ENCODE peak calls at places on chromosomes 2 and 18, in four cellular contexts. One of them, this sample, is unnamed.

GRCh38 chr2:43332653-43333052 is 106.2 kb upstream of the ZFP36L2 start:
- DNase-seq in PC-3: no peak
- DNase-seq in IMR-90: no peak
- DNase-seq in fibroblast of lung: no peak
- DNase-seq in this sample: no peak

GRCh38 chr2:223860809-223861738 is 23.7 kb upstream of the AP1S3 start:
- DNase-seq in PC-3: peak
- DNase-seq in IMR-90: peak
- DNase-seq in fibroblast of lung: peak
- DNase-seq in this sample: peak

GRCh38 chr2:41061371-41061770 is 609.5 kb upstream of the SLC8A1 start:
- DNase-seq in PC-3: no peak
- DNase-seq in IMR-90: peak
- DNase-seq in fibroblast of lung: peak
- DNase-seq in this sample: peak

GRCh38 chr2:229363126-229363814 is 92.2 kb upstream of the PID1 start:
- DNase-seq in PC-3: peak
- DNase-seq in IMR-90: no peak
- DNase-seq in fibroblast of lung: no peak
- DNase-seq in this sample: peak

GRCh38 chr2:3130889-3131635 is 246.6 kb downstream of the EIPR1 start:
- DNase-seq in PC-3: no peak
- DNase-seq in IMR-90: no peak
- DNase-seq in fibroblast of lung: no peak
- DNase-seq in this sample: no peak

GRCh38 chr2:235587202-235587601 is 93.4 kb downstream of the AGAP1 start:
- DNase-seq in PC-3: no peak
- DNase-seq in IMR-90: no peak
- DNase-seq in fibroblast of lung: no peak
- DNase-seq in this sample: no peak

GRCh38 chr18:2932247-2933181 is 80.4 kb downstream of the LPIN2 start:
- DNase-seq in PC-3: peak
- DNase-seq in IMR-90: peak
- DNase-seq in fibroblast of lung: peak
- DNase-seq in this sample: peak

GRCh38 chr2:73933194-73933593 is 6.5 kb downstream of the DGUOK start:
- DNase-seq in PC-3: no peak
- DNase-seq in IMR-90: peak
- DNase-seq in fibroblast of lung: no peak
- DNase-seq in this sample: no peak

GRCh38 chr2:113172721-113173562 is 829 bp upstream of the PSD4 start:
- DNase-seq in PC-3: no peak
- DNase-seq in IMR-90: no peak
- DNase-seq in fibroblast of lung: no peak
- DNase-seq in this sample: no peak

GRCh38 chr2:129469389-129469788 is 510.1 kb upstream of the RAB6C start:
- DNase-seq in PC-3: peak
- DNase-seq in IMR-90: no peak
- DNase-seq in fibroblast of lung: no peak
- DNase-seq in this sample: no peak

GRCh38 chr2:105779394-105779793 is 34.7 kb downstream of the NCK2 start:
- DNase-seq in PC-3: no peak
- DNase-seq in IMR-90: no peak
- DNase-seq in fibroblast of lung: no peak
- DNase-seq in this sample: no peak

GRCh38 chr2:139790807-139791206 is 1010.6 kb upstream of the NXPH2 start:
- DNase-seq in PC-3: peak
- DNase-seq in IMR-90: no peak
- DNase-seq in fibroblast of lung: peak
- DNase-seq in this sample: peak

GRCh38 chr2:51813245-51813644 is 781.3 kb upstream of the NRXN1 start:
- DNase-seq in PC-3: peak
- DNase-seq in IMR-90: peak
- DNase-seq in fibroblast of lung: peak
- DNase-seq in this sample: peak

GRCh38 chr2:43018179-43019024 is 208.0 kb downstream of the ZFP36L2 start:
- DNase-seq in PC-3: no peak
- DNase-seq in IMR-90: peak
- DNase-seq in fibroblast of lung: peak
- DNase-seq in this sample: peak

GRCh38 chr2:164913640-164914346 is 41.5 kb downstream of the SLC38A11 start:
- DNase-seq in PC-3: peak
- DNase-seq in IMR-90: peak
- DNase-seq in fibroblast of lung: peak
- DNase-seq in this sample: peak

GRCh38 chr18:78932281-78932680 is 47.3 kb upstream of the SALL3 start:
- DNase-seq in PC-3: no peak
- DNase-seq in IMR-90: no peak
- DNase-seq in fibroblast of lung: no peak
- DNase-seq in this sample: no peak

GRCh38 chr2:236176417-236176816 is 8.2 kb upstream of the GBX2 start:
- DNase-seq in PC-3: peak
- DNase-seq in IMR-90: peak
- DNase-seq in fibroblast of lung: peak
- DNase-seq in this sample: no peak

GRCh38 chr2:237614151-237614720 is 13.2 kb upstream of the LRRFIP1 start:
- DNase-seq in PC-3: no peak
- DNase-seq in IMR-90: peak
- DNase-seq in fibroblast of lung: no peak
- DNase-seq in this sample: peak

GRCh38 chr2:121722479-121722878 is 14.2 kb downstream of the NIFK start:
- DNase-seq in PC-3: peak
- DNase-seq in IMR-90: peak
- DNase-seq in fibroblast of lung: peak
- DNase-seq in this sample: peak

GRCh38 chr2:111238336-111238735 is 117.6 kb downstream of the BCL2L11 start:
- DNase-seq in PC-3: no peak
- DNase-seq in IMR-90: no peak
- DNase-seq in fibroblast of lung: no peak
- DNase-seq in this sample: peak

GRCh38 chr2:85383850-85384249 is 26.3 kb downstream of the CAPG start:
- DNase-seq in PC-3: no peak
- DNase-seq in IMR-90: no peak
- DNase-seq in fibroblast of lung: no peak
- DNase-seq in this sample: no peak

GRCh38 chr18:34738173-34738894 is 28.2 kb downstream of the DTNA start:
- DNase-seq in PC-3: peak
- DNase-seq in IMR-90: no peak
- DNase-seq in fibroblast of lung: peak
- DNase-seq in this sample: peak

GRCh38 chr2:173086518-173087213 is 11.0 kb downstream of the MAP3K20 start:
- DNase-seq in PC-3: peak
- DNase-seq in IMR-90: peak
- DNase-seq in fibroblast of lung: peak
- DNase-seq in this sample: no peak

GRCh38 chr18:47248610-47249343 is 2.7 kb downstream of the SKOR2 start:
- DNase-seq in PC-3: no peak
- DNase-seq in IMR-90: no peak
- DNase-seq in fibroblast of lung: no peak
- DNase-seq in this sample: no peak

GRCh38 chr2:72350852-72351251 is 203.2 kb upstream of the CYP26B1 start:
- DNase-seq in PC-3: peak
- DNase-seq in IMR-90: no peak
- DNase-seq in fibroblast of lung: no peak
- DNase-seq in this sample: no peak

GRCh38 chr2:68837861-68838341 is 33.3 kb downstream of the BMP10 start:
- DNase-seq in PC-3: no peak
- DNase-seq in IMR-90: peak
- DNase-seq in fibroblast of lung: peak
- DNase-seq in this sample: peak

GRCh38 chr2:133326651-133327397 is 241.4 kb downstream of the NCKAP5 start:
- DNase-seq in PC-3: peak
- DNase-seq in IMR-90: peak
- DNase-seq in fibroblast of lung: peak
- DNase-seq in this sample: peak

GRCh38 chr18:48172226-48173006 is 236.8 kb downstream of the ZBTB7C start:
- DNase-seq in PC-3: no peak
- DNase-seq in IMR-90: no peak
- DNase-seq in fibroblast of lung: no peak
- DNase-seq in this sample: no peak

GRCh38 chr2:238667008-238667407 is 180.9 kb upstream of the TWIST2 start:
- DNase-seq in PC-3: no peak
- DNase-seq in IMR-90: no peak
- DNase-seq in fibroblast of lung: no peak
- DNase-seq in this sample: no peak

GRCh38 chr2:118565301-118565700 is 282.1 kb downstream of the EN1 start:
- DNase-seq in PC-3: no peak
- DNase-seq in IMR-90: no peak
- DNase-seq in fibroblast of lung: no peak
- DNase-seq in this sample: no peak

GRCh38 chr2:28495551-28496284 is at the start of gene PLB1:
- DNase-seq in PC-3: no peak
- DNase-seq in IMR-90: no peak
- DNase-seq in fibroblast of lung: no peak
- DNase-seq in this sample: no peak

GRCh38 chr2:218074031-218074430 is 5.0 kb downstream of the RUFY4 start:
- DNase-seq in PC-3: peak
- DNase-seq in IMR-90: peak
- DNase-seq in fibroblast of lung: no peak
- DNase-seq in this sample: no peak

GRCh38 chr2:177998006-177998405 is 74.6 kb downstream of the PDE11A start:
- DNase-seq in PC-3: no peak
- DNase-seq in IMR-90: peak
- DNase-seq in fibroblast of lung: no peak
- DNase-seq in this sample: peak

GRCh38 chr2:238955648-238956531 is 108.0 kb downstream of the TWIST2 start:
- DNase-seq in PC-3: peak
- DNase-seq in IMR-90: peak
- DNase-seq in fibroblast of lung: no peak
- DNase-seq in this sample: peak

GRCh38 chr2:145284551-145284950 is 764.6 kb upstream of the ZEB2 start:
- DNase-seq in PC-3: peak
- DNase-seq in IMR-90: no peak
- DNase-seq in fibroblast of lung: no peak
- DNase-seq in this sample: no peak

GRCh38 chr2:73984203-73984921 is at the start of gene TET3:
- DNase-seq in PC-3: peak
- DNase-seq in IMR-90: no peak
- DNase-seq in fibroblast of lung: no peak
- DNase-seq in this sample: no peak

GRCh38 chr2:26723475-26723874 is 31.0 kb downstream of the KCNK3 start:
- DNase-seq in PC-3: no peak
- DNase-seq in IMR-90: no peak
- DNase-seq in fibroblast of lung: no peak
- DNase-seq in this sample: no peak

GRCh38 chr2:63064197-63064596 is 13.6 kb downstream of the OTX1 start:
- DNase-seq in PC-3: peak
- DNase-seq in IMR-90: no peak
- DNase-seq in fibroblast of lung: no peak
- DNase-seq in this sample: no peak

GRCh38 chr18:2134364-2134763 is 436.9 kb downstream of the METTL4 start:
- DNase-seq in PC-3: no peak
- DNase-seq in IMR-90: no peak
- DNase-seq in fibroblast of lung: no peak
- DNase-seq in this sample: no peak

GRCh38 chr18:12766986-12767433 is 64.2 kb downstream of the PSMG2 start:
- DNase-seq in PC-3: no peak
- DNase-seq in IMR-90: no peak
- DNase-seq in fibroblast of lung: no peak
- DNase-seq in this sample: no peak
- H2AFZ ChIP-seq in PC-3: no peak
- H2AFZ ChIP-seq in IMR-90: peak
- H2AFZ ChIP-seq in fibroblast of lung: no peak
- H2AFZ ChIP-seq in this sample: no peak

DNA sequence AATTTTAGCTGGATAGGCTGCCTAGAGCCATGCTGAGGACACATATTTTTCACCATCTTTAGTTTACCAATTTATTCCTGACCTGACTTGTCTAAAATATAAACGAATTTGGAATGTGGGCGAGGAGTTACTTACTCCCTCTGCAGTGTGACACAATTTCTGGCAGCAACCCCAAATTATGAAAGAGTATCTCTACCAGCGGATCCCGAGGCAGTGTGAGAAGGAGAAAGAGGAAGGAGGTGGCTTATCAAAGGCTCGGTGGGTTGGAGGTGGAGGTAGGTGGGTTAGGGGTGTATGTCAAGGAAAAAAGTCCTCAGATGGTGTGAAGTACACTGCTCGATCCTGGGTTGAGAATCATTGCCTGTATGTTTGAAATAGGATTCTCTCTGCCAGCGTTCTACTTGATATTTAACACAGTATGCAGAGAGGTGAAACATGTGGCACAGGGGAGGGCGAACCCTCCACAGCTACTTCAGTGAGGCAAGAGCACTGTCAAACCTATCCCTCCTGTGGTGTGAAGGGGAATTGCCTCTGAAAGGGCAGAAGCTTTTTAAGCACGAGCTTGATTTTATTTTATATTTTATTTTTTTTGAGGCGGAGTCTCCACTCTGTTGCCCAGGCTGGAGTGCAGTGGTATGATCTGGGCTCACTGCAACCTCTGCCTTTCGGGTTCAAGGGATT is 76.0 kb downstream of the RFTN2 start:
- DNase-seq in PC-3: peak
- DNase-seq in IMR-90: peak
- DNase-seq in fibroblast of lung: peak
- DNase-seq in this sample: no peak
- H2AFZ ChIP-seq in PC-3: peak
- H2AFZ ChIP-seq in IMR-90: peak
- H2AFZ ChIP-seq in fibroblast of lung: no peak
- H2AFZ ChIP-seq in this sample: no peak

GRCh38 chr2:180191352-180192124 is 184.4 kb upstream of the CWC22 start:
- DNase-seq in PC-3: peak
- DNase-seq in IMR-90: peak
- DNase-seq in fibroblast of lung: peak
- DNase-seq in this sample: no peak
- H2AFZ ChIP-seq in PC-3: peak
- H2AFZ ChIP-seq in IMR-90: peak
- H2AFZ ChIP-seq in fibroblast of lung: peak
- H2AFZ ChIP-seq in this sample: peak

GRCh38 chr18:76928179-76928868 is 106.0 kb downstream of the ZNF236 start:
- DNase-seq in PC-3: no peak
- DNase-seq in IMR-90: no peak
- DNase-seq in fibroblast of lung: no peak
- DNase-seq in this sample: no peak

GRCh38 chr18:76923485-76924085 is 101.2 kb downstream of the ZNF236 start:
- DNase-seq in PC-3: peak
- DNase-seq in IMR-90: peak
- DNase-seq in fibroblast of lung: no peak
- DNase-seq in this sample: no peak

GRCh38 chr18:76931171-76931570 is 108.8 kb downstream of the ZNF236 start:
- DNase-seq in PC-3: no peak
- DNase-seq in IMR-90: no peak
- DNase-seq in fibroblast of lung: no peak
- DNase-seq in this sample: no peak

GRCh38 chr18:76932026-76932819 is 109.9 kb downstream of the ZNF236 start:
- DNase-seq in PC-3: no peak
- DNase-seq in IMR-90: peak
- DNase-seq in fibroblast of lung: peak
- DNase-seq in this sample: peak

GRCh38 chr18:76927216-76927725 is 104.9 kb downstream of the ZNF236 start:
- DNase-seq in PC-3: no peak
- DNase-seq in IMR-90: peak
- DNase-seq in fibroblast of lung: peak
- DNase-seq in this sample: no peak
- H2AFZ ChIP-seq in PC-3: no peak
- H2AFZ ChIP-seq in IMR-90: no peak
- H2AFZ ChIP-seq in fibroblast of lung: no peak
- H2AFZ ChIP-seq in this sample: no peak

This sample was measured in astrocyte.